ENCODE peak calls at places on chromosomes 16 and 17, in five cellular contexts. H is ecto neural progenitor cell, W is iris pigment epithelial cell, A is body of pancreas, K is EH. V is an unnamed sample.

GRCh38 chr17:55062921-55063320 is 94.4 kb downstream of the STXBP4 start:
- DNase-seq in H (no peak), W (peak), A (no peak), K (peak), V (no peak)

GRCh38 chr17:13420294-13421277 is 181.1 kb downstream of the HS3ST3A1 start:
- DNase-seq in H (no peak), W (peak), A (no peak), K (peak), V (peak)

GRCh38 chr17:49471089-49471683 is 23.9 kb upstream of the NGFR start:
- DNase-seq in H (peak), W (no peak), A (no peak), K (peak), V (peak)

GRCh38 chr16:88686062-88686438 is 257 bp downstream of the SNAI3 start:
- DNase-seq in H (no peak), W (no peak), A (peak), K (no peak), V (no peak)

GRCh38 chr16:1870365-1871082 is 1.4 kb downstream of the MEIOB start:
- DNase-seq in H (no peak), W (peak), A (no peak), K (peak), V (peak)

GRCh38 chr17:63827801-63828221 is 348 bp upstream of the FTSJ3 start:
- DNase-seq in H (no peak), W (no peak), A (no peak), K (no peak), V (peak)

GRCh38 chr17:39999067-39999466 is 16.2 kb upstream of the CSF3 start:
- DNase-seq in H (no peak), W (peak), A (no peak), K (no peak), V (no peak)

GRCh38 chr17:55348749-55349354 is 72.8 kb downstream of the MMD start:
- DNase-seq in H (peak), W (peak), A (peak), K (peak), V (peak)

GRCh38 chr17:62723842-62724241 is 84.3 kb downstream of the MARCHF10 start:
- DNase-seq in H (no peak), W (no peak), A (no peak), K (peak), V (no peak)

GRCh38 chr16:4283939-4284338 is 11.1 kb upstream of the TFAP4 start:
- DNase-seq in H (no peak), W (peak), A (no peak), K (peak), V (no peak)